ENCODE peak calls at places on chromosomes 4 and X, in five cellular contexts. T is tibial artery, Z is neural progenitor cell, E is cardiac muscle cell, R is heart left ventricle. B is an unnamed sample.

GRCh38 chrX:2608638-2609430 is 82.3 kb upstream of the CD99 start:
- DNase-seq in T (peak), Z (peak), E (peak), R (peak), B (peak)

GRCh38 chr4:138938371-138938699 is 77.2 kb upstream of the NOCT start:
- DNase-seq in T (no peak), Z (peak), E (peak), R (no peak), B (no peak)

GRCh38 chrX:119899125-119899524 is 3.4 kb downstream of the AKAP14 start:
- DNase-seq in T (no peak), Z (no peak), E (no peak), R (no peak), B (no peak)

GRCh38 chr4:20019310-20020015 is 232.2 kb upstream of the SLIT2 start:
- DNase-seq in T (no peak), Z (no peak), E (no peak), R (no peak), B (no peak)

GRCh38 chr4:56843421-56843899 is 22.0 kb upstream of the SPINK2 start:
- DNase-seq in T (no peak), Z (no peak), E (no peak), R (no peak), B (no peak)

GRCh38 chr4:141658316-141658715 is 21.9 kb downstream of the IL15 start:
- DNase-seq in T (no peak), Z (no peak), E (no peak), R (no peak), B (no peak)

GRCh38 chr4:86421461-86421860 is 61.6 kb upstream of the MAPK10 start:
- DNase-seq in T (no peak), Z (no peak), E (no peak), R (no peak), B (no peak)

GRCh38 chr4:8528713-8529112 is 51.5 kb upstream of the GPR78 start:
- DNase-seq in T (no peak), Z (no peak), E (no peak), R (no peak), B (no peak)

GRCh38 chrX:154734101-154734781 is 16.6 kb downstream of the GAB3 start:
- DNase-seq in T (peak), Z (no peak), E (no peak), R (peak), B (peak)

GRCh38 chr4:39446842-39447573 is 11.7 kb downstream of the RPL9 start:
- DNase-seq in T (peak), Z (peak), E (peak), R (peak), B (peak)

GRCh38 chrX:49054073-49054762 is 4.6 kb upstream of the CCDC120 start:
- DNase-seq in T (no peak), Z (no peak), E (no peak), R (no peak), B (no peak)

GRCh38 chr4:151195801-151196200 is 81.2 kb upstream of the PRSS48 start:
- DNase-seq in T (no peak), Z (no peak), E (no peak), R (no peak), B (no peak)

GRCh38 chr4:184621518-184621917 is 27.7 kb downstream of the CASP3 start:
- DNase-seq in T (no peak), Z (no peak), E (no peak), R (no peak), B (no peak)

GRCh38 chr4:32061916-32062315 is 1341.7 kb downstream of the PCDH7 start:
- DNase-seq in T (no peak), Z (no peak), E (no peak), R (peak), B (no peak)

GRCh38 chr4:37644962-37645361 is 41.2 kb downstream of the RELL1 start:
- DNase-seq in T (no peak), Z (no peak), E (no peak), R (no peak), B (no peak)

GRCh38 chr4:121454251-121454979 is 73.6 kb upstream of the QRFPR start:
- DNase-seq in T (no peak), Z (peak), E (peak), R (no peak), B (no peak)
- TF ChIP-seq CTCF in T (no peak), Z (peak), E (no peak), R (no peak), B (no peak)

GRCh38 chrX:10086683-10087082 is 70.1 kb upstream of the CLCN4 start:
- DNase-seq in T (no peak), Z (no peak), E (no peak), R (no peak), B (no peak)

GRCh38 chrX:10079155-10079711 is 77.5 kb upstream of the CLCN4 start:
- DNase-seq in T (no peak), Z (no peak), E (no peak), R (no peak), B (no peak)

GRCh38 chrX:10087391-10087790 is 69.4 kb upstream of the CLCN4 start:
- DNase-seq in T (no peak), Z (no peak), E (no peak), R (no peak), B (no peak)

GRCh38 chrX:10085223-10085622 is 71.6 kb upstream of the CLCN4 start:
- DNase-seq in T (no peak), Z (no peak), E (no peak), R (no peak), B (no peak)

DNA sequence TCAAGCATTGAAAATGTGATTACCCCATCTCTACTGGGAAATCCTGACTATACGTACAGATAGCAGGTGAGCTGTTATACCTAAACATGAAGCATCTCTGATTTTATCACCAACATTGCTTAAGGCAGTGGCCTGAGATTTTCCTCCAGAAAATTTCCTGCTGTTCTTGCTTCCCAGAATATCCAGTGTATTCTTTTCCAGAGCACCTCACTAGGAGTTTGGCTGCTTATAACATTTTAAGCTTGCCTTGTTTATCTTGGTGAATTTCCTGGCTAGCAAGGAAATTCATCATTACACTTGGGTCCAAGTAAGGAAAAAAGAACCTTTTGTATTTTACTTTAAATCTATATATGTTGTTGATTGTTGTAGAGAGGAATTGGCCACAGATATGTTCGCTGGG is 73.0 kb upstream of the CLCN4 start:
- DNase-seq in T (no peak), Z (no peak), E (no peak), R (no peak), B (no peak)
- H3K27ac ChIP-seq in T (peak), Z (no peak), E (no peak), R (peak), B (peak)

GRCh38 chr4:106287353-106287969 is 28.5 kb downstream of the TBCK start:
- DNase-seq in T (no peak), Z (no peak), E (no peak), R (no peak), B (no peak)

GRCh38 chr4:106294062-106294461 is 21.9 kb downstream of the TBCK start:
- DNase-seq in T (no peak), Z (no peak), E (no peak), R (no peak), B (no peak)

GRCh38 chr4:106289737-106290136 is 26.3 kb downstream of the TBCK start:
- DNase-seq in T (no peak), Z (no peak), E (no peak), R (no peak), B (no peak)

GRCh38 chr4:106286611-106287010 is 29.4 kb downstream of the TBCK start:
- DNase-seq in T (no peak), Z (no peak), E (no peak), R (no peak), B (no peak)

DNA sequence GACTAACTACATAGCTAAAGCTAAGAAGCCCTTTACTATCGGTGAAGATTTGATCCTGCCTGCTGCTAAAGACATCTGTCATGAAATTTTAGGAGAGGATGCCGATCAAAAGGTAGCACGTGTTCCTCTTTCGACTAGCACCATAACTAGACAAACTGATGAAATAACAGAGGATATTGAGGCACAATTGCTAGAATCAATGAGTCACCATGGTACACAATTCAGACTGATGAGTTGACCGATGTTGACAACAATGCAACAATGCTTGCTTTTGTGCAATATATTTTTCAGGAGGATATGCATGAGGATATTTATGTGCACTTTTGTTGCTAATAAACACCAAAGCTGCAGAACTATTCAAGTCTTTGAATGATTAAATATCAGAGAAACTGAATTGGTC is 24.3 kb downstream of the TBCK start:
- DNase-seq in T (no peak), Z (no peak), E (no peak), R (no peak), B (no peak)
- TF ChIP-seq CTCF in T (no peak), Z (no peak), E (no peak), R (no peak), B (no peak)

GRCh38 chrX:55640854-55641253 is 17.7 kb downstream of the FOXR2 start:
- DNase-seq in T (no peak), Z (no peak), E (no peak), R (no peak), B (no peak)
- H3K27ac ChIP-seq in T (no peak), Z (no peak), E (no peak), R (no peak), B (no peak)

DNA sequence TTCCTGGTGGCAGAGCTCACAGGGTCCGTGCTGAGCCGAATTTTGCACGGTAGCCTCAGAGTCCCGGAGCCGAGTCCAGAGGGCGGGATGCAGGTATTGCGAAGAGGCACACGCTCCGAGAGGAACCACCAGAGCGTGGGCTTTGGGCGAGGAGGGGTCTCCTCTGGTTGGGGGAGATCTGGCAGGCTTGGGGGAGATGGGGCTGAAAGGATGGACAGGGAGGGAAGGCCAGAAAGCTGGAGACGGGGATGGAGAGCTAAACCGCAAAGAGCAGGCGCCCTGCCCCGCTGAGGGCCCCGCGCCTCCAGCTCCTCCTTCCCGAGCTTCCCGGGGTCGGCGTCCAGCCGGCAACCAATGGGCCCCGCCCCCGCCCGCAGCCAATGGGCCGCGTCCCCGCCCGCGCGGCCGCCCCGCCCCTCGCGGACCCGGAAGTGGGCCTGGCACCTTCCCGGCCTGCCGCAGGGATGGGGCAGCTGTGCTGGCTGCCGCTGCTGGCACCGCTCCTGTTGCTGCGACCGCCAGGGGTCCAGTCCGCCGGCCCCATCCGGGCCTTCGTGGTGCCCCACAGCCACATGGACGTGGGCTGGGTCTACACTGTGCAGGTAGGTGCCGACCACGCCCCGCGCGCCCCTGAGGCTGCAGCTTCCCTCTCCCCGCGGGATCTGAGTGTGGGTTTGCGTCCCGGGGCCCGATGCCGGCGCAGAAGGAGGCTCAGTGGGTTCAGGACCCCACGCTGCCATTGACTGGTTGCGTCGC is at the start of gene MAN2B2:
- DNase-seq in T (peak), Z (peak), E (peak), R (peak), B (peak)
- TF ChIP-seq CTCF in T (no peak), Z (peak), E (no peak), R (no peak), B (no peak)

DNA sequence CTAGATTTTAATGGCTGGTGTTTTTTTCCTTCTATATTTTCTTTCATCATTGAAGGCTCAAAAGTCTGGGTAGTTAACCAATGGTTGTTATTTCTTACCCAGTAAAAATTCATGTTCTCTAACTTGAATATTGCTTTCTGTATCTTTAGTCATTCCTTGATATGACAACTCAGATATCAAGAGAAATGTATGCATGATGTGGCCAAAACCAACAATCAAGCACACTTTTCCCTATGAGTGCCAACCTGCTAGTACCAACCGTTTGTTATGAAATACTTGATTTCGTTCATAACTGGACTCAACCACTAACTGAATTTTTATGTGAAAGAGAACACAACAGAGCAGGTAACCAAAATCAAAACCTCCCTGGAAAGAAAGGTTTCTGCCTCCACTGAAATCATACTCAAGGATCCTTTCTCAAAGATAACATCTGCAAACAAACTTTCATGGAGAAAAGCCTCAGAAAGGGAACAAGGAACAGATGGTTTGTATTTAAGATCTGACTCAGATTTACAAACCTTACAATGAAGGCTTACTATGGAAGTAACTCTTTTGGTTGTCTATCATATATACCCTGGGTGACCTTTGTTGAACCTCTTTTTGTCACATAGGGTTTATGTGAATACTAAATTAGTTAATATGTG is 8.3 kb upstream of the VEGFC start:
- DNase-seq in T (no peak), Z (no peak), E (no peak), R (no peak), B (no peak)
- H3K27ac ChIP-seq in T (no peak), Z (no peak), E (no peak), R (no peak), B (no peak)